ENCODE peak calls at places on chromosomes 2 and 18, in four cellular contexts. Y is A549, O is SK-N-SH, F is K562. B is an unnamed sample.

GRCh38 chr2:241729868-241730267 is 4.6 kb upstream of the D2HGDH start:
- DNase-seq in Y (no peak), F (no peak), O (peak), B (no peak)

GRCh38 chr2:75896779-75897366 is 186.2 kb upstream of the GCFC2 start:
- DNase-seq in F (no peak), O (peak), Y (peak), B (no peak)

GRCh38 chr18:48037481-48038271 is 107.2 kb upstream of the SMAD2 start:
- DNase-seq in F (no peak), Y (no peak), O (peak), B (no peak)

GRCh38 chr2:37527362-37527761 is 144.1 kb downstream of the CDC42EP3 start:
- DNase-seq in F (no peak), Y (no peak), O (no peak), B (no peak)

GRCh38 chr2:119475225-119475856 is 43.7 kb downstream of the TMEM37 start:
- DNase-seq in Y (no peak), O (no peak), F (no peak), B (no peak)

GRCh38 chr2:178473931-178474330 is 4.5 kb downstream of the FKBP7 start:
- DNase-seq in O (no peak), Y (no peak), F (no peak), B (peak)

GRCh38 chr2:132766573-132766972 is 96.6 kb upstream of the LYPD1 start:
- DNase-seq in O (no peak), F (no peak), Y (no peak), B (no peak)

GRCh38 chr2:45010706-45011036 is 1.4 kb upstream of the SIX2 start:
- DNase-seq in Y (no peak), F (no peak), O (no peak), B (no peak)

GRCh38 chr2:218807626-218808025 is 24.0 kb downstream of the PRKAG3 start:
- DNase-seq in F (no peak), Y (no peak), O (no peak), B (peak)

GRCh38 chr18:10798727-10799435 is 273.1 kb downstream of the NAPG start:
- DNase-seq in Y (peak), O (no peak), F (peak), B (peak)

GRCh38 chr2:157845081-157845480 is 31.0 kb downstream of the ACVR1 start:
- DNase-seq in O (no peak), F (no peak), Y (no peak), B (no peak)

GRCh38 chr2:169146220-169146619 is 76.9 kb downstream of the DHRS9 start:
- DNase-seq in O (no peak), F (no peak), Y (no peak), B (no peak)

GRCh38 chr2:153299809-153300208 is 178.8 kb downstream of the RPRM start:
- DNase-seq in F (no peak), Y (no peak), O (no peak), B (no peak)

GRCh38 chr18:70422061-70422965 is 133.5 kb downstream of the SOCS6 start:
- DNase-seq in Y (peak), F (no peak), O (no peak), B (peak)

GRCh38 chr2:241649414-241649813 is 11.9 kb downstream of the ATG4B start:
- DNase-seq in F (no peak), O (no peak), Y (no peak), B (no peak)

GRCh38 chr2:201947287-201947686 is 86.4 kb upstream of the FZD7 start:
- DNase-seq in Y (no peak), O (no peak), F (no peak), B (no peak)

GRCh38 chr2:3491306-3491705 is 28.0 kb downstream of the ADI1 start:
- DNase-seq in O (peak), Y (no peak), F (no peak), B (no peak)

GRCh38 chr18:62264984-62265383 is 60.1 kb upstream of the TNFRSF11A start:
- DNase-seq in F (no peak), Y (no peak), O (no peak), B (no peak)
- TF ChIP-seq RCOR1 in F (no peak), Y (no peak), O (no peak), B (no peak)

GRCh38 chr2:56012216-56012615 is 88.6 kb upstream of the EFEMP1 start:
- DNase-seq in F (no peak), Y (no peak), O (no peak), B (no peak)

GRCh38 chr2:56011624-56012023 is 88.0 kb upstream of the EFEMP1 start:
- DNase-seq in O (no peak), Y (no peak), F (no peak), B (no peak)

GRCh38 chr2:56013475-56013874 is 89.9 kb upstream of the EFEMP1 start:
- DNase-seq in O (no peak), Y (no peak), F (no peak), B (no peak)

GRCh38 chr2:56015631-56016251 is 92.2 kb upstream of the EFEMP1 start:
- DNase-seq in O (no peak), F (no peak), Y (no peak), B (no peak)

DNA sequence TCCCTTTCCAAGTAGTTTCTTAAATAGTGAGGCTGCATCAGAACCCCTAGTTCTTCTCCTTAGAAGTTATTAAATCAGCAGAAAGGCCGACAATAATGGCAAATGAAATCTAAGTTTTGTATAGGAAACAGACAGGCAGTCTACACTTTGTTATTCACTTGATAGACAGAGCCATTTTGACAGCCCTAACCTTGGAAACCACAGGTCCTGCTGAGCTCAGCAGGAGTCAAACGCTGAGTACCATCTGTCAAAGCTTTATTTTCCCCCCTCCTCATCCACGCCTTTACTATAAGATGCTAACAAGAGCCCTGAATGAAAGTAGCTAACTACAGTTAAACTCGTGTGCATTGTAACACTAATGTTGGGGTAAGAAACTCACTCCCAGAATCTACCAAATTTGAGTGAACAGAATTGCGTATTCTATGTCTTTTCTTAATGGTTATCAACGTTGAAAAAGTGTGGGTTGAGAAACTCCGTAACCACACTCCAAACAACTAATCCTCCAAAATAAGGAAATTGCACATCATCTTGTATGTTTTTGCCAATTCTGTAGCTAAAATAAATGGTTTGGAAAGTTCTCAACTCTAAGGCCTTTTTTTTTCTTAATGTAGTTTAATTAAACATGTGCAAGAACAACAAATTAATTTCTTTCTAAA is 90.6 kb upstream of the EFEMP1 start:
- DNase-seq in O (no peak), F (no peak), Y (no peak), B (no peak)
- TF ChIP-seq SMC3 in O (no peak), F (no peak), Y (no peak), B (no peak)

DNA sequence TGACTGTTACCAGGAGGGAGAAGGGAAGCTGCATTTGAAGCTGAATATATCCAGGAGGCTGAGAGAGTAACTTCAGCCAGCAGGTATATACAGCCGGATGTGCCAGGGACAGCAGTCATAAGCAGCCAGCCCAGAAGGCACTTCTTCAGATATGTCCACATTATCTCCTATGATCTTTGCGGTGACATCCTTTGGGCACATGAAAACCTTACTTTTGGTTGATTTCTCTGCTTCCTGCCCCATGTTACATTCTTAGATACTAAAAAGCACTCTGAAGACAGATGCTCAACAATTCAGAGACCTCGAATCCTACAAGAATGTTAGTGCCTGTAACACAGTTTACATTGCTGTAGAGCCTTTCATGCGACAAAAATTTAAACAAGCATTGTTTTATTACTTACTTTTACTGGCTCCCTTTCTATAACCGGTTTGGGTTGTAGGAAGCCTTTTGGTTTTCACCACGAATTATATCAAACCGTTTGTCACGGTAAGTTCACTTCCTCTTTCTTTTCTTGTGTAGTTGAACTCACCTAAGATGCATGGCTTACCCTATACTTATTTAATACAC is 50.3 kb upstream of the TLK1 start:
- DNase-seq in F (no peak), O (no peak), Y (no peak), B (peak)
- TF ChIP-seq RCOR1 in F (no peak), O (no peak), Y (no peak), B (no peak)

GRCh38 chr2:238979636-238980035 is 131.8 kb downstream of the TWIST2 start:
- DNase-seq in O (no peak), Y (no peak), F (no peak), B (peak)
- TF ChIP-seq SMC3 in O (no peak), Y (no peak), F (no peak), B (no peak)

DNA sequence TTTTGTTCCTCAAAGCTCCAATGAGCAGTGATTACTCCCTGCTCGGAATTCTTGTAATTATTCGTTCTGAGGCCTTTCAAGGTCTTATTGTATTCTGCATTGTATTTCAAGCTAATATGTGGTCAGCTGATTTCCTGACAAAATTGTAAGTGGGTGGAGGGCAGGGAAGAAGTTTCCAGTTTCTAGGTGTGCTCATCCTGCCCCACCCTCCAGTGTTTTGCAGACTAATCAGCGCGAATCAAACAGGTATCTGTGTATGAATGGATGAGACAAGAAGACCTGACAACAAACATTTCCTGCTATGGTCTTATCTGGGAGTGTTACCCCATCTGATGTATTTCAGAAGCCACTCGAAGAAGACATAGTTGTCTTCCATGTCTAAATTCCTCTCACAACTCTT is 35.3 kb downstream of the MYCN start:
- DNase-seq in Y (no peak), F (no peak), O (no peak), B (no peak)
- TF ChIP-seq RCOR1 in Y (no peak), F (no peak), O (no peak), B (no peak)

GRCh38 chr2:207513577-207514257 is 16.0 kb upstream of the CREB1 start:
- DNase-seq in Y (no peak), O (no peak), F (no peak), B (peak)

GRCh38 chr2:207514451-207514850 is 15.3 kb upstream of the CREB1 start:
- DNase-seq in F (no peak), O (no peak), Y (no peak), B (no peak)

GRCh38 chr2:207512356-207512755 is 17.4 kb upstream of the CREB1 start:
- DNase-seq in O (no peak), Y (no peak), F (no peak), B (no peak)

GRCh38 chr2:207516206-207516605 is 13.6 kb upstream of the CREB1 start:
- DNase-seq in Y (no peak), F (no peak), O (no peak), B (no peak)

GRCh38 chr2:207515671-207516070 is 14.1 kb upstream of the CREB1 start:
- DNase-seq in Y (no peak), F (no peak), O (no peak), B (no peak)
- TF ChIP-seq SMC3 in Y (no peak), F (no peak), O (no peak), B (no peak)

DNA sequence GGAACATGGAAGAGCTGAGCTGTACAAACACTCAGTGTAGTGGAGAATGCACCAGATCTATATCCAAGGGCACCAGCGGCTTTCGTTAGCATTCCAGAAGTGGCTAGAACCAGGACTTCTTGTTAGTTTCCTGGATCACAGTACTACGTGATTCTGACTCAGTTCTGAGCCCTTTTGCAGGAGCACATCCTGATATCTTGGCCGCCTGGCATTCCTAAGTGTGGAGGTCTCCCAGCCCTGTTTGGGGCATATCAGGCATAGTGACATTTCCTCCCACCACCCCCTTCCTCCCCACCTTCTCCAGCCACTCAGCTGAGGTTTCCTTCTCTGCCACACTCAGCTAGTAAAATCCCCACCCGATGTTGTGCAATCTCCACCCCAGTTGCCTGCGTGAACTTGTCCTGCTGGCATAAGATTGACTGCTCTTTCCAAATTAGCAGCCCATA is 63.4 kb downstream of the BMP10 start:
- DNase-seq in F (no peak), O (no peak), Y (no peak), B (peak)
- TF ChIP-seq RCOR1 in F (no peak), O (no peak), Y (no peak), B (no peak)

B was measured in IMR-90.